ENCODE peak calls at places on chromosomes 13 and 19, in four cellular contexts. G is HCT116, E is SK-N-SH, A is HepG2. C is an unnamed sample. For H3K36me3, the result is how much of the 10 kb centered on the place peaks cover.

GRCh38 chr13:94656766-94657165 is 55.1 kb downstream of the GPR180 start:
- DNase-seq in G (no peak), E (no peak), A (no peak), C (peak)

GRCh38 chr19:14366529-14366928 is 14.7 kb upstream of the ADGRE5 start:
- DNase-seq in G (peak), E (peak), A (peak), C (peak)

GRCh38 chr13:52025475-52026245 is 1.2 kb downstream of the UTP14C start:
- DNase-seq in G (no peak), E (no peak), A (peak), C (no peak)

GRCh38 chr13:51113969-51114368 is 2.9 kb upstream of the C13orf42 start:
- DNase-seq in G (no peak), E (no peak), A (no peak), C (no peak)

GRCh38 chr13:48571121-48571901 is 38.4 kb upstream of the RCBTB2 start:
- DNase-seq in G (no peak), E (no peak), A (no peak), C (no peak)

GRCh38 chr13:24574847-24575246 is 62.3 kb upstream of the PARP4 start:
- DNase-seq in G (no peak), E (no peak), A (no peak), C (no peak)

GRCh38 chr13:37089495-37089894 is 16.0 kb downstream of the CSNK1A1L start:
- DNase-seq in G (no peak), E (no peak), A (no peak), C (no peak)

GRCh38 chr19:43148233-43148632 is 38.1 kb downstream of the PSG5 start:
- DNase-seq in G (no peak), E (no peak), A (no peak), C (no peak)

GRCh38 chr19:51122112-51122981 is 2.4 kb upstream of the SIGLEC9 start:
- DNase-seq in G (no peak), E (no peak), A (no peak), C (no peak)

GRCh38 chr13:108961542-108962125 is 332.2 kb downstream of the MYO16 start:
- DNase-seq in G (peak), E (peak), A (peak), C (peak)

GRCh38 chr13:31436478-31436877 is 236.7 kb downstream of the B3GLCT start:
- DNase-seq in G (no peak), E (no peak), A (no peak), C (no peak)

GRCh38 chr19:49887037-49887652 is 9.5 kb downstream of the IL4I1 start:
- DNase-seq in G (no peak), E (no peak), A (no peak), C (no peak)

GRCh38 chr19:56132316-56132822 is 8.7 kb upstream of the ZNF444 start:
- DNase-seq in G (no peak), E (no peak), A (peak), C (no peak)

GRCh38 chr19:44576843-44577565 is 36.4 kb upstream of the IGSF23 start:
- DNase-seq in G (peak), E (peak), A (peak), C (peak)

GRCh38 chr19:15642807-15643206 is 2.1 kb downstream of the CYP4F3 start:
- DNase-seq in G (no peak), E (no peak), A (no peak), C (no peak)

GRCh38 chr13:107144432-107144831 is 576.5 kb upstream of the ARGLU1 start:
- DNase-seq in G (no peak), E (no peak), A (no peak), C (no peak)

GRCh38 chr19:15643387-15643786 is 2.7 kb downstream of the CYP4F3 start:
- DNase-seq in G (no peak), E (no peak), A (peak), C (no peak)

GRCh38 chr13:84821261-84821660 is 939.0 kb upstream of the SLITRK1 start:
- DNase-seq in G (no peak), E (peak), A (no peak), C (no peak)

GRCh38 chr13:85528578-85529215 is 270.5 kb downstream of the SLITRK6 start:
- DNase-seq in G (no peak), E (no peak), A (no peak), C (no peak)

GRCh38 chr19:36072081-36072480 is 17.4 kb downstream of the WDR62 start:
- DNase-seq in G (no peak), E (no peak), A (no peak), C (no peak)

GRCh38 chr19:36067681-36068080 is 13.0 kb downstream of the WDR62 start:
- DNase-seq in G (no peak), E (no peak), A (no peak), C (no peak)

GRCh38 chr19:36073121-36073876 is 18.6 kb downstream of the WDR62 start:
- DNase-seq in G (no peak), E (no peak), A (no peak), C (no peak)
- H3K36me3 ChIP-seq in G (under half), E (under half), A (under half), C (half or more)

GRCh38 chr13:21234537-21234936 is 58.1 kb downstream of the MRPL57 start:
- DNase-seq in G (no peak), E (peak), A (peak), C (no peak)
- TF ChIP-seq ELF1 in G (no peak), E (no peak), A (no peak), C (no peak)

GRCh38 chr19:17054746-17055145 is 20.5 kb downstream of the HAUS8 start:
- DNase-seq in G (no peak), E (no peak), A (no peak), C (no peak)

GRCh38 chr19:17061205-17061604 is 14.0 kb downstream of the HAUS8 start:
- DNase-seq in G (no peak), E (no peak), A (no peak), C (no peak)

GRCh38 chr19:17052439-17052838 is 22.8 kb downstream of the HAUS8 start:
- DNase-seq in G (peak), E (peak), A (no peak), C (peak)

GRCh38 chr19:17058236-17058635 is 17.0 kb downstream of the HAUS8 start:
- DNase-seq in G (no peak), E (no peak), A (no peak), C (no peak)

GRCh38 chr19:17055636-17056035 is 19.6 kb downstream of the HAUS8 start:
- DNase-seq in G (no peak), E (no peak), A (no peak), C (no peak)
- H3K36me3 ChIP-seq in G (under half), E (under half), A (half or more), C (half or more)

GRCh38 chr19:11125994-11126685 is 29.4 kb downstream of the SPC24 start:
- DNase-seq in G (peak), E (peak), A (peak), C (peak)
- TF ChIP-seq ELF1 in G (no peak), E (no peak), A (no peak), C (no peak)

GRCh38 chr13:92158335-92158734 is 759.9 kb downstream of the GPC5 start:
- DNase-seq in G (no peak), E (no peak), A (no peak), C (no peak)
- H3K36me3 ChIP-seq in G (under half), E (under half), A (under half), C (under half)

GRCh38 chr19:1082165-1082927 is 12.8 kb downstream of the POLR2E start:
- DNase-seq in G (peak), E (peak), A (no peak), C (peak)
- TF ChIP-seq ELF1 in G (no peak), E (no peak), A (no peak), C (no peak)

GRCh38 chr19:54208784-54209057 is 8.1 kb downstream of the RPS9 start:
- DNase-seq in G (no peak), E (no peak), A (no peak), C (no peak)

GRCh38 chr19:54207908-54208783 is 7.5 kb downstream of the RPS9 start:
- DNase-seq in G (no peak), E (no peak), A (peak), C (peak)

GRCh38 chr19:54204767-54205468 is 4.3 kb downstream of the RPS9 start:
- DNase-seq in G (no peak), E (no peak), A (no peak), C (no peak)

GRCh38 chr19:54206831-54207177 is 6.1 kb downstream of the RPS9 start:
- DNase-seq in G (no peak), E (no peak), A (no peak), C (no peak)

DNA sequence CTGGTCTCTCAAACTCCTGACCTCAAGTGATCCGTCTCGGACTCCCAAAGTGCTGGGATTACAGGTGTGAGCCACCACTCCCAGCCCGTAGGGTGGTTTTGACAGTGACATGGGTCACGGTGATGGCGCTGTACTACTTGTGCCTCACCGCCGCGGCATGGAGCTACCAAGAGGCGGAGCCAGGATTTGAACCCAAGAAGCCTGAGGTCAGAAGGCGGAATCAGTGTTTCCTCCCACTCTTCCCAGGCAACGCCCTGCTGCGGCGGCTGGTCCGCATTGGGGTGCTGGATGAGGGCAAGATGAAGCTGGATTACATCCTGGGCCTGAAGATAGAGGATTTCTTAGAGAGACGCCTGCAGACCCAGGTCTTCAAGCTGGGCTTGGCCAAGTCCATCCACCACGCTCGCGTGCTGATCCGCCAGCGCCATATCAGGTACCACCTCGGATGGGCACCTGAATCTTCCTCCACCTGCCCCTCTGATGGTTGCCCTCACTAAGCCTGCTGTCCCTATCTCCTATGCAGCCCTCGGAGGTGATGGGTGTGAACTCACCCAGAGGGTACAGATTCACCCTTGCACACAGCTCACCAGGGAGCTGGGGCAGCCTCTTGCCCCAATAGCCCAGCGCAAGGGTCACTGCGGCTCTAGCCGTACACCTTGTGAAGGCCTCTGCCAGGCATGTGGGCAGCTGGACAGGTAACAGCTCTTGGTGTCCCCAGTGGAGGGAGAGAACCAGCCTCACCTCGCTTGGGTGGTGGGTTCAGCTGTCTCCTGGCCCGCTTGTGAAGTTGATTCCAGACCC is 5.6 kb downstream of the RPS9 start:
- DNase-seq in G (no peak), E (no peak), A (no peak), C (peak)
- H3K36me3 ChIP-seq in G (half or more), E (half or more), A (half or more), C (half or more)

GRCh38 chr13:89057862-89058261 is 1386.7 kb downstream of the SLITRK5 start:
- DNase-seq in G (no peak), E (no peak), A (no peak), C (no peak)
- TF ChIP-seq ELF1 in G (no peak), E (no peak), A (no peak), C (no peak)

GRCh38 chr13:98848736-98849135 is 96.3 kb upstream of the SLC15A1 start:
- DNase-seq in G (no peak), E (no peak), A (no peak), C (no peak)
- H3K36me3 ChIP-seq in G (under half), E (under half), A (under half), C (under half)

GRCh38 chr19:6215701-6216235 is 64.0 kb downstream of the MLLT1 start:
- DNase-seq in G (no peak), E (peak), A (no peak), C (no peak)

GRCh38 chr19:6213266-6213595 is 66.5 kb downstream of the MLLT1 start:
- DNase-seq in G (no peak), E (peak), A (no peak), C (no peak)

GRCh38 chr19:6213696-6214585 is 65.8 kb downstream of the MLLT1 start:
- DNase-seq in G (no peak), E (peak), A (no peak), C (no peak)

GRCh38 chr19:6216236-6216995 is 63.4 kb downstream of the MLLT1 start:
- DNase-seq in G (no peak), E (peak), A (no peak), C (no peak)

GRCh38 chr19:6214881-6215541 is 64.8 kb downstream of the MLLT1 start:
- DNase-seq in G (no peak), E (no peak), A (no peak), C (no peak)
- TF ChIP-seq ELF1 in G (no peak), E (no peak), A (no peak), C (no peak)